ENCODE peak calls at places on chromosomes 6 and 20, in six cellular contexts. G, X, I, H, Z and R are unnamed samples.

GRCh38 chr6:128600397-128600951 is 80.1 kb upstream of the PTPRK start:
- DNase-seq in G (peak), X (peak), I (peak), H (peak), Z (no peak), R (peak)

GRCh38 chr6:100281471-100281878 is 183.2 kb downstream of the SIM1 start:
- DNase-seq in G (no peak), X (no peak), I (no peak), H (no peak), Z (peak), R (no peak)

GRCh38 chr20:35820715-35821114 is 48.9 kb downstream of the PHF20 start:
- DNase-seq in G (no peak), X (peak), I (peak), H (no peak), Z (no peak), R (peak)

GRCh38 chr6:6580225-6580870 is 8.2 kb upstream of the LY86 start:
- DNase-seq in G (no peak), X (no peak), I (no peak), H (no peak), Z (no peak), R (no peak)

GRCh38 chr6:3162067-3162497 is 4.7 kb upstream of the TUBB2A start:
- DNase-seq in G (no peak), X (no peak), I (no peak), H (no peak), Z (no peak), R (no peak)

GRCh38 chr20:45346851-45347250 is 1.4 kb downstream of the SDC4 start:
- DNase-seq in G (no peak), X (no peak), I (no peak), H (no peak), Z (no peak), R (no peak)

GRCh38 chr6:72922401-72922800 is 300.5 kb downstream of the KCNQ5 start:
- DNase-seq in G (no peak), X (no peak), I (peak), H (peak), Z (no peak), R (peak)

GRCh38 chr6:114796576-114796975 is 453.8 kb upstream of the HS3ST5 start:
- DNase-seq in G (no peak), X (no peak), I (no peak), H (no peak), Z (no peak), R (no peak)

GRCh38 chr20:36860339-36860738 is 15.6 kb upstream of the TLDC2 start:
- DNase-seq in G (no peak), X (peak), I (no peak), H (no peak), Z (no peak), R (no peak)

GRCh38 chr6:53975966-53976610 is 135.2 kb upstream of the MLIP start:
- DNase-seq in G (no peak), X (peak), I (peak), H (peak), Z (no peak), R (peak)

GRCh38 chr20:59598625-59599310 is 5.6 kb upstream of the PHACTR3 start:
- DNase-seq in G (no peak), X (no peak), I (no peak), H (no peak), Z (peak), R (peak)

GRCh38 chr6:26553739-26554668 is 15.8 kb downstream of the HMGN4 start:
- DNase-seq in G (peak), X (peak), I (peak), H (peak), Z (peak), R (peak)

GRCh38 chr6:42978487-42978792 is 541 bp downstream of the PEX6 start:
- DNase-seq in G (no peak), X (no peak), I (no peak), H (no peak), Z (peak), R (peak)

GRCh38 chr20:4703281-4703676 is 18.4 kb upstream of the PRND start:
- DNase-seq in G (no peak), X (no peak), I (no peak), H (no peak), Z (no peak), R (no peak)

GRCh38 chr20:58890073-58890453 is 37.5 kb downstream of the GNAS start:
- DNase-seq in G (no peak), X (no peak), I (no peak), H (no peak), Z (no peak), R (no peak)

GRCh38 chr6:87237804-87238203 is 82.4 kb downstream of the ZNF292 start:
- DNase-seq in G (peak), X (peak), I (peak), H (peak), Z (no peak), R (peak)

GRCh38 chr6:27630727-27631613 is 158.1 kb upstream of the ZNF184 start:
- DNase-seq in G (no peak), X (peak), I (peak), H (peak), Z (peak), R (no peak)

GRCh38 chr20:4135385-4136077 is 120.2 kb upstream of the RNF24 start:
- DNase-seq in G (peak), X (peak), I (peak), H (peak), Z (no peak), R (peak)

GRCh38 chr6:90493332-90493731 is 93.5 kb downstream of the MAP3K7 start:
- DNase-seq in G (no peak), X (peak), I (peak), H (no peak), Z (no peak), R (no peak)

GRCh38 chr6:13741358-13741757 is 29.7 kb upstream of the RANBP9 start:
- DNase-seq in G (no peak), X (no peak), I (no peak), H (no peak), Z (no peak), R (no peak)

GRCh38 chr20:23419995-23420901 is 1.0 kb downstream of the NAPB start:
- DNase-seq in G (no peak), X (peak), I (peak), H (no peak), Z (no peak), R (peak)

GRCh38 chr6:43391448-43392031 is 22.1 kb upstream of the ZNF318 start:
- DNase-seq in G (no peak), X (no peak), I (peak), H (no peak), Z (no peak), R (no peak)

GRCh38 chr6:119482850-119483285 is 133.3 kb upstream of the MAN1A1 start:
- DNase-seq in G (no peak), X (no peak), I (no peak), H (no peak), Z (no peak), R (no peak)

GRCh38 chr6:3305831-3306230 is 47.1 kb downstream of the PSMG4 start:
- DNase-seq in G (no peak), X (no peak), I (no peak), H (no peak), Z (no peak), R (no peak)

GRCh38 chr6:129340983-129341382 is 369.0 kb downstream of the ARHGAP18 start:
- DNase-seq in G (peak), X (peak), I (peak), H (peak), Z (no peak), R (peak)

GRCh38 chr6:85544776-85545175 is 48.9 kb downstream of the SNX14 start:
- DNase-seq in G (no peak), X (no peak), I (peak), H (no peak), Z (no peak), R (peak)

GRCh38 chr20:23414526-23415188 is 6.6 kb downstream of the NAPB start:
- DNase-seq in G (no peak), X (no peak), I (no peak), H (no peak), Z (no peak), R (no peak)

GRCh38 chr6:97427648-97428047 is 144.6 kb upstream of the MMS22L start:
- DNase-seq in G (no peak), X (no peak), I (no peak), H (no peak), Z (no peak), R (no peak)

GRCh38 chr20:17622851-17623508 is 53.1 kb downstream of the DSTN start:
- DNase-seq in G (no peak), X (no peak), I (no peak), H (no peak), Z (no peak), R (no peak)

GRCh38 chr20:14062786-14063185 is 67.5 kb downstream of the MACROD2 start:
- DNase-seq in G (no peak), X (peak), I (peak), H (peak), Z (no peak), R (no peak)

GRCh38 chr20:61724376-61724775 is 341.3 kb downstream of the TAF4 start:
- DNase-seq in G (no peak), X (no peak), I (no peak), H (no peak), Z (no peak), R (peak)

GRCh38 chr6:16602035-16602434 is 159.2 kb downstream of the ATXN1 start:
- DNase-seq in G (no peak), X (no peak), I (no peak), H (no peak), Z (no peak), R (no peak)

GRCh38 chr6:157145656-157146285 is 177.5 kb downstream of the TMEM242 start:
- DNase-seq in G (no peak), X (no peak), I (no peak), H (no peak), Z (no peak), R (no peak)

GRCh38 chr6:11323666-11324452 is 91.4 kb upstream of the NEDD9 start:
- DNase-seq in G (no peak), X (no peak), I (no peak), H (no peak), Z (no peak), R (no peak)

GRCh38 chr6:40556881-40557280 is 30.3 kb downstream of the LRFN2 start:
- DNase-seq in G (no peak), X (no peak), I (no peak), H (no peak), Z (no peak), R (no peak)

GRCh38 chr20:63810730-63811490 is 20.2 kb downstream of the ZBTB46 start:
- DNase-seq in G (no peak), X (no peak), I (no peak), H (no peak), Z (no peak), R (no peak)
- TF ChIP-seq CTCF in G (no peak), X (no peak), I (no peak), H (no peak), Z (no peak), R (no peak)

GRCh38 chr6:105364243-105364642 is 38.6 kb downstream of the PREP start:
- DNase-seq in G (no peak), X (no peak), I (no peak), H (no peak), Z (no peak), R (no peak)

GRCh38 chr6:105369145-105369544 is 33.7 kb downstream of the PREP start:
- DNase-seq in G (no peak), X (no peak), I (no peak), H (no peak), Z (no peak), R (no peak)

GRCh38 chr6:105359419-105360366 is 43.2 kb downstream of the PREP start:
- DNase-seq in G (peak), X (peak), I (peak), H (peak), Z (no peak), R (peak)

GRCh38 chr6:105363100-105363754 is 39.7 kb downstream of the PREP start:
- DNase-seq in G (no peak), X (peak), I (no peak), H (peak), Z (no peak), R (peak)
- TF ChIP-seq CTCF in G (peak), X (peak), I (peak), H (peak), Z (peak), R (peak)

DNA sequence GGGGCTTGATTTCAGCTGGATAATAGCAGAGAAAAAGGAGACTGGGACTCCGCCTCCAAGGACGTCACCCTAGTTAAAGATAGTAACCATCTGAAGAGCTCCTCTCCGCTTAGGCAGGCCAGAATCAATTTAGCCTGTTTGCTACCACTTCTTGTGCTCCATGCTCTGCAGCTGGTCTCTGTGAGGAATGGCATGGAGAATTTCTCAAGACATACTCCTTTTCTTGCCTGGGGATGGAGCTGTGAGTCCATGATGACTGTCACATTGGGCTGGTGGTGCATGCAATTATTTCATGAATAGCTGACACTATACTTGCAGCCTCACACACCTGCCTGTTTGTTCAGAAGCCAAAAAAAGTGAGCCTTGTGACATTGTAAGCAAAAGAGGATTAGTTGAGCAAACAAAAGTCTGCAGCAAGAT is 61.4 kb downstream of the TXLNB start:
- DNase-seq in G (no peak), X (peak), I (peak), H (no peak), Z (no peak), R (peak)
- TF ChIP-seq CTCF in G (peak), X (peak), I (no peak), H (no peak), Z (no peak), R (peak)

DNA sequence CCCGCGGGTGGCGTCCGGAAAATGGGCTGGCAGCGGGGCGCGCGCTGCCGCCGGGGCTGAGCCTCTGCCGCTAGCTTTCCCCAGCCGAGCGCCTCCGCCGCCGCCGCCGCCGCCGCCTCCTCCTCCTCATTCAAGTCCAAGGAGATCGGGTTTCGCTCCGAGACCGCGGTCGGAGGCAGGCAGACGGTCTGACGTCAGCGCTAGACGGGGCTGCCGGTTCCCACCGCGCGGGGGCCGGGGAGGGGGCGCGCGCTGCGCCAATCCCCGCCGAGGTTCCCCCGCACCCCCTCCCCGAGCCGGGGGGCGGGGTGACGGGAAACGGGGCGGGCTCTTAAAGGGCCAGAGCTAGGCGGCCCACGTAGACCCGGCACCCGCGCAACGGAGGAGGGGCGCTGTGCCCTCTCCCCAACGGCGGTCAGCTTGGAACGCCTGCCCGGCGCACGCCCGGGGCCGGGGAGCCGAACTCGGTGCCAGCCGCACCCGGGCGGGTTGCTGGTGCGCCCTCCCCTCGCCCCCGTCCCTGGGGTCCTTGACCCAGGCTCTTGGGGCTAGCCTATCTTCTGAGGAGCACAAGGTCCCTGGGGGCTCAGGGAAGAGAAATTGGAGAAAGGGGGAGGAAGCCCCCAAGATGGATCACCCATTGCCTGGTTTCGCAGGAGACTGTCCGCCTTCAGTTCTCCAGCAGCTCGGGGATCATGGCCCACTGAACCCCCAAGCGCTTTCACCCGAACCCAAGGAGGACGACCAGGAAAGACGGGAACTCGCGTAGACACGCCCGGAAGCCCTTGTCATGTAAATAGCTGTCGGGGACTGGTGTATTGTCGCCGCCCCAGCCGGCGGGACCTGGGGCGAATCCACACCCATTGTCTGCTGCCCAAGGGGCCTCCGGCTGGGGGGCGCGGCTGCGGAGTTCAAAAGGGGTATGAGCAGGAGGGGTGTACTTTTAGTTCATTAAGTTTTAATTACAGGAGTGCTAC is at the start of gene PMEPA1:
- DNase-seq in G (peak), X (peak), I (peak), H (peak), Z (peak), R (peak)
- TF ChIP-seq CTCF in G (no peak), X (no peak), I (no peak), H (no peak), Z (peak), R (no peak)

DNA sequence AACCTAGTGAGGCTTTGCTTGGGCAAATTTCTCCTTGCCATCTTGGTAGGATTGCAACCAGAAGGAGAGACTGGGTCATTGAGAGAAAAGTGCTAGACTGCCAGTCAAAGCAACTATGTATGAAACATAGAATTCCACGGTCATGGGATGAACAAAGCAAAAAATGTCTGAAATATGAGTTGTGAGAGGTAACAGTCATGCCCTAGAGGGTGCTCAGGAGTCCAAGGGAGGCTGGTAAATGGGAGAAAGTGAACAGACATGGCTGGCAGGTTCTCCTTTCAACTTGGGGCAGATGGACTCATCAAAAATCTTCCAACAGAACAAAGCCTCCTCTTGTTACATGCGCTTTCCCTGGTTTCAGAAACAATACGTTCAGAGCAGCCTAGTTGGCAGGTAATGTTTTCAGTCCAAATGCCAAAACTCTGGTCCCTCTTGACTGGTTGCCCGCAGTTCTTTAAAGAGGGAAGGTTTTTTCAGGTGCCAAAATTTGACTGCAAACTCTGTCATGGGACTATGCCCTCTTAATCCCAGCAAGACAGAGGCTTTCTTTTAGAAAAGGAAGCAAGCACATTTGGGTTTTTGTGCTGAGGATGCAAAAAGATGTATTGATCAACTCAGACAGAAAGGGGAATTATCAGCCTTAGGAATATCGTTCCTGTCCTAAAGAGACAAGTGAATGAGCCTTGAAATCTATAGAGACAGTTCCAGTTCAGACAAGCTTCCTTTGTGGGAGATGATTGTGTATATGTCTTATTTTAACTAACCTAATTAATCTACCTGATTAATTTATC is 68.5 kb upstream of the SASH1 start:
- DNase-seq in G (no peak), X (no peak), I (no peak), H (no peak), Z (no peak), R (peak)
- TF ChIP-seq CTCF in G (peak), X (no peak), I (peak), H (no peak), Z (no peak), R (peak)

GRCh38 chr20:25532015-25532751 is 53.1 kb downstream of the NINL start:
- DNase-seq in G (no peak), X (no peak), I (no peak), H (no peak), Z (peak), R (no peak)
- TF ChIP-seq CTCF in G (no peak), X (peak), I (no peak), H (peak), Z (no peak), R (no peak)

DNA sequence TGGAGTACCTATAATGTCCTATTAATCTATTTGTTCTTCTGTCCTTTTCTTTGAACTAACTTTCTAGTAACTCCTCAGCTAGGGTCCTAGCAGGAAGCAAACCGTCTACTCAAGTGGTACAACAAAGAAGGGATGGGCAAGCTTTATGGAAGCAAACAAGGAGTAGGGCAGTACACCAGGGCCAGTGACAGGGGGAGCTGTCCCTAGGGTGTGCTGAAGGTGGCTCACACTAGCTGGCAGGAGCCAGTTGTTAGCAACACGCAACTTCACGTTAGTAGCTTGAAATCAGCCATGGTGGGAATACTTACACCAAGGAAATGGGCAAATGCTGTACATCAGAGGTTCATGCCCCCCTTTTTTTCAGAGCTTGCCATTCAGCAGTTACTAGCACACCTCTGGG is 74.0 kb upstream of the EYA2 start:
- DNase-seq in G (no peak), X (no peak), I (no peak), H (no peak), Z (no peak), R (no peak)
- TF ChIP-seq CTCF in G (no peak), X (no peak), I (no peak), H (peak), Z (no peak), R (peak)

DNA sequence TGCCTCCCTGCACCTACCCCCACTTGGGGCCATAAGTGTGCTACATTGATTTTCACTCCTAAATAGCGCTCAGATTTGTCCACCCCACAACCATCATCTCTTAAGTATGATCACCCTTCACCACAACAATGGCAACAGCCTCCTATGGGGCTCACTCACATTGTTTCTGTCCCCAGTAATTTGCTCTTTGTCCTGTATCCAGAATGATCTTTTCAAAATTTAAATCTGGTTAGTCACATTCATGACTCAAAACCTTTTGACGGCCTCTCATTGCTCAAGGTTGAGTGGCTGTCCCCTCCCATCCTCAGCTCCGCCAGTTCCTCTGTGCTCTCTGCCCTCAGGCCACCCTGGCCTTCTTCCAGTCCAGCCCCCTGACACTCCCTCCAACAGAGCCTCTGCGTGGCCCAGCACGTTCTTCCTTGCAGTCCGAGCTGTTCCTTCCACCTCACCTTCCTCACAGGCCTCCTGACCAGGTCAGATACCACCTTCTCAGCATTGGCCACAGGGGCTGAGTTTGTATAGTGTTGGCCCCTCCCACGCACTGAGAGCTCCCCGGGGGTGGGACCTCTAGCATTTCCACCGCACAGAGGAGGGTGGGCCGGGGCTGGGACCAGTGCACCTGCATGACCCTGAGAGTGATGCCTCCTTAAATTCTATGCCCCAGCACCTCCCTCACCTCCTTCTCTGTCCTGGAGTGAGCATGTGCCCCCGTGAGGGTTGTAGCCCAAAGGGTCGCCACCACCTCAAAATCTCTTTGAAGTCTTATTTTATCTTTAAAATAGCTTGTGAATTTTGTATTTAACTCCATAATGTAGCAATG is 2.4 kb upstream of the PPP1R3G start:
- DNase-seq in G (peak), X (peak), I (peak), H (no peak), Z (no peak), R (peak)
- TF ChIP-seq CTCF in G (no peak), X (no peak), I (no peak), H (no peak), Z (no peak), R (no peak)